ENCODE peak calls at places on chromosomes 4 and X, in five cellular contexts. E, L, U, D and X are unnamed samples.

GRCh38 chr4:107519057-107519456 is 201.0 kb downstream of the PAPSS1 start:
- DNase-seq in E (no peak), D (peak; percentile 29), U (peak; percentile 53), L (no peak), X (no peak)

GRCh38 chr4:82900016-82900334 is 560 bp upstream of the THAP9 start:
- DNase-seq in E (no peak), L (no peak), U (no peak), D (no peak), X (no peak)

GRCh38 chrX:74395556-74395955 is 25.7 kb upstream of the SLC16A2 start:
- DNase-seq in E (no peak), L (no peak), D (no peak), U (no peak), X (no peak)

GRCh38 chr4:25658357-25658771 is 2.7 kb downstream of the SLC34A2 start:
- DNase-seq in L (peak; percentile 71), U (no peak), D (no peak), E (no peak), X (no peak)

GRCh38 chrX:47863187-47863586 is 26.5 kb downstream of the ZNF81 start:
- DNase-seq in D (no peak), E (no peak), U (no peak), L (no peak), X (no peak)

GRCh38 chrX:103585421-103586313 is at the start of gene TCEAL4:
- DNase-seq in E (no peak), L (peak; percentile 87), U (peak; percentile 48), D (peak; percentile 45), X (peak; percentile 45)

GRCh38 chr4:140641105-140641555 is 72.4 kb upstream of the UCP1 start:
- DNase-seq in E (no peak), D (peak; percentile 35), L (no peak), U (no peak), X (no peak)

GRCh38 chr4:17103231-17103630 is 204.8 kb upstream of the LDB2 start:
- DNase-seq in D (no peak), E (no peak), U (peak; percentile 35), L (no peak), X (no peak)

GRCh38 chrX:48480583-48480982 is 4.6 kb downstream of the FTSJ1 start:
- DNase-seq in U (no peak), D (no peak), L (no peak), E (no peak), X (no peak)

GRCh38 chrX:97616883-97617510 is 733.3 kb downstream of the RPA4 start:
- DNase-seq in U (peak; percentile 56), D (no peak), E (no peak), L (no peak), X (no peak)

GRCh38 chr4:1278336-1278670 is 11.4 kb upstream of the MAEA start:
- DNase-seq in E (no peak), D (no peak), L (no peak), U (no peak), X (no peak)

GRCh38 chr4:80125252-80126177 is 52.5 kb upstream of the ANTXR2 start:
- DNase-seq in L (no peak), D (no peak), U (peak; percentile 55), E (peak; percentile 2), X (no peak)

GRCh38 chrX:40996886-40997530 is 88.2 kb upstream of the USP9X start:
- DNase-seq in D (peak; percentile 53), E (no peak), U (peak; percentile 93), L (no peak), X (no peak)

GRCh38 chrX:150049647-150050046 is 111.4 kb upstream of the EOLA2 start:
- DNase-seq in D (no peak), U (no peak), L (no peak), E (no peak), X (no peak)

GRCh38 chr4:86653237-86653865 is 59.2 kb downstream of the PTPN13 start:
- DNase-seq in D (peak; percentile 32), L (no peak), E (no peak), U (peak; percentile 6), X (no peak)

GRCh38 chr4:73520821-73521220 is 39.3 kb downstream of the AFM start:
- DNase-seq in E (no peak), U (peak; percentile 65), L (no peak), D (no peak), X (no peak)

GRCh38 chr4:140152015-140152703 is 1.8 kb downstream of the MAML3 start:
- DNase-seq in U (no peak), E (peak; percentile 68), D (no peak), L (peak; percentile 90), X (no peak)

GRCh38 chrX:129346574-129346973 is 176.7 kb downstream of the SMARCA1 start:
- DNase-seq in D (no peak), U (no peak), L (no peak), E (no peak), X (no peak)

DNA sequence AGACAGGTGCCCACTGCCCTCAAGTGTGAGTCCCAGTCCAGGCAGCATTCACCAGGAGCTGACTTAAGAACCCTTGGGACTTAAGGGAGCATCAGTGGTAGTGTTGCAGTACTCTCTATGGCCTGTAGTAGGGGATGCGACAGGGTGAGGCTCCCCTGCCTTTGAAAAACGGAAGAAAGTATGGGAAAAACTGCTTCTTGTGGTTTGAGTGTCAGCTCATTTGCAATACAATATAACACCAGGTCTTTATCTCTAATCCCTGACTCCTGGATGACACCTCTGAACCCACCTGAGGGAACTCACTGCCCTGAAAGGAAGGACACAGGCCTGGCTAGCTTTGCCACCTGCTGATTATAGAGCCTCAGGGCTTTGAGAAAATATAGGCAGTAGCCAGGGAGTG is 176.0 kb downstream of the SMARCA1 start:
- DNase-seq in D (no peak), L (no peak), E (no peak), U (no peak), X (no peak)
- TF ChIP-seq CTCF in D (no peak), L (no peak), E (no peak), U (no peak), X (no peak)

GRCh38 chr4:179307297-179308136 is 1865.3 kb upstream of the AGA start:
- DNase-seq in D (peak; percentile 58), L (no peak), E (no peak), U (peak; percentile 24), X (no peak)
- TF ChIP-seq CTCF in D (peak; percentile 59), L (peak; percentile 66), E (peak; percentile 23), U (peak; percentile 54), X (peak; percentile 76)

GRCh38 chr4:184400375-184400870 is 73.9 kb downstream of the IRF2 start:
- DNase-seq in U (peak; percentile 97), L (no peak), D (no peak), E (no peak), X (no peak)
- TF ChIP-seq CTCF in U (peak; percentile 47), L (no peak), D (no peak), E (no peak), X (no peak)

GRCh38 chrX:68719904-68720614 is 72.6 kb downstream of the STARD8 start:
- DNase-seq in U (no peak), L (no peak), D (no peak), E (no peak), X (no peak)
- TF ChIP-seq CTCF in U (peak; percentile 24), L (no peak), D (no peak), E (no peak), X (no peak)

GRCh38 chr4:127896069-127896468 is 15.4 kb downstream of the PLK4 start:
- DNase-seq in U (no peak), L (no peak), E (no peak), D (no peak), X (no peak)
- TF ChIP-seq CTCF in U (no peak), L (no peak), E (no peak), D (no peak), X (no peak)

GRCh38 chrX:16138108-16138427 is 14.7 kb downstream of the GRPR start:
- DNase-seq in E (no peak), D (peak; percentile 4), U (peak; percentile 8), L (no peak), X (no peak)
- TF ChIP-seq CTCF in E (no peak), D (peak; percentile 29), U (peak; percentile 29), L (no peak), X (no peak)

DNA sequence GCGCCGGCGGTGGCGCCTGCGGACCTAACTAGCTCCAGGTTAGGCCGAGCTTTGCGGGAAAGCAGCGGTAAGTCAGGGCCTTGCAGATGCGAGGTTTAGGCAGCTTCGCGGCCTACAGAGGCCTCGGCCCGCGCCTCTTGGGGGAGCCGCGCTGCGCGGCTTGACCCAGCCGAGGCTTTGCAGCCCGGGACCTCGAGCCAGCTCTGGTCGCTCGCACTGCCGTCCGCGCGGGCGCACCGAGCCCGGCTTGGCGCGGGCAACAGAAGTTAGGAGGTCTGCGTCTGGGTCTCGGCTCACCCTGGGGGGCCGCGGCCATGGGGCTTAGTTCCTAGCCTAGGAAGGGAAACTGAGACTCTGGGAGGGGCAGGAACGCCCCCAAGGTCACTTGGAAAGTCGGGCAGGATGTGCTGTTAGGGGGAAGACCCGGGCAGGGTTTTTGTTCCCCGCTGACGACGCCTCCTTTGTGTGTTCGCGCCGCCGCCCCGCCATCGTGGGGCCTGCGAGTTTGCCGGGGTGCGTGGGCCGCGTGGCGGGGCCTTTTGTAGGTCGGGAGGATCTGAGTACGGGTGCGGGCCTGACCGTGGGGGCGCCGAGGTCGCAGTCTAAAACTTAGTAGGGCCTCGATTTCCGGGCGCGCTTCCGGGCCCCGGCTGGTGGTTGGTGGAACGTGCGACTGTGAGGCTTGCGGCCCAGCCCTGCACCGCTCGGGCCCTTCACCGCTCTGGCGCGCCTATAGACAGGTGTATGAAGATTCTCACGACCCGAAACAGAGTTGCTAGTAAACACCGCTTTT is 482 bp downstream of the RNF4 start:
- DNase-seq in E (peak; percentile 58), U (no peak), D (peak; percentile 57), L (peak; percentile 85), X (no peak)
- TF ChIP-seq CTCF in E (no peak), U (no peak), D (no peak), L (no peak), X (no peak)

GRCh38 chr4:119626943-119627266 is 1.7 kb downstream of the PDE5A start:
- DNase-seq in U (no peak), E (no peak), L (no peak), D (no peak), X (no peak)

GRCh38 chr4:119628281-119629141 is at the start of gene PDE5A:
- DNase-seq in E (peak; percentile 66), U (peak; percentile 71), L (peak; percentile 95), D (peak; percentile 91), X (peak; percentile 91)

GRCh38 chr4:119627267-119628190 is 1.1 kb downstream of the PDE5A start:
- DNase-seq in D (peak; percentile 81), U (peak; percentile 35), L (peak; percentile 92), E (peak; percentile 23), X (peak; percentile 71)

GRCh38 chr4:119626420-119626819 is 2.2 kb downstream of the PDE5A start:
- DNase-seq in U (no peak), E (no peak), L (no peak), D (no peak), X (no peak)

DNA sequence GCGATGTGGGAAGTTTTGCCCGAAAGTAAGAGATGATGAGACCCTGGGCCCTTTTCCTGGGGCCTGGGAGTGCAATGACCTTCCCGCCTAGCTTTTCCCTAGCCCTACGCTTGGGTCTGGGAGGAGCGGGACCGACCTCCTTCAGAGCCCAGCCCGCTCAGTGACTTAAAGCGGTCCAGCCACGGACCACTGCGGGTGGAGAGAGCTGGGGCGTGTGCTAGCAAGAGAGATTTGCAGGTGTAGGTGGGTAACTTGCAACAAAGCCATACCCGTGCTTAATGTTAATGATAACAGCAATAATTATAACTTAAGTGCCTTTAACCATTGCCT is 503 bp upstream of the PDE5A start:
- DNase-seq in L (no peak), D (no peak), U (no peak), E (no peak), X (no peak)
- TF ChIP-seq CTCF in L (no peak), D (no peak), U (no peak), E (peak; percentile 55), X (peak; percentile 4)

GRCh38 chr4:141657550-141657949 is 21.2 kb downstream of the IL15 start:
- DNase-seq in L (no peak), E (no peak), D (no peak), U (no peak), X (no peak)
- TF ChIP-seq CTCF in L (no peak), E (no peak), D (no peak), U (no peak), X (no peak)

GRCh38 chrX:39017062-39017461 is 215.8 kb downstream of the MID1IP1 start:
- DNase-seq in D (no peak), U (no peak), L (no peak), E (no peak), X (no peak)
- TF ChIP-seq CTCF in D (no peak), U (no peak), L (no peak), E (no peak), X (no peak)